ENCODE peak calls at places on chromosomes 5 and 9, in eight cellular contexts. K is stomach, P is HCT116, S is SK-N-SH, L is H1, H is vagina, Z is spleen, U is Panc1. D is an unnamed sample.

GRCh38 chr5:123476696-123477095 is 35.3 kb upstream of the CSNK1G3 start:
- DNase-seq in K (no peak), P (no peak), S (no peak), L (no peak), H (no peak), Z (no peak), U (no peak), D (no peak)

GRCh38 chr9:136438548-136438908 is 1.1 kb downstream of the INPP5E start:
- DNase-seq in K (no peak), P (no peak), S (peak; percentile 72), L (no peak), H (no peak), Z (no peak), U (no peak), D (no peak)

GRCh38 chr9:71308454-71308853 is 187.0 kb upstream of the TRPM3 start:
- DNase-seq in K (no peak), P (no peak), S (no peak), L (no peak), H (no peak), Z (no peak), U (no peak), D (no peak)

GRCh38 chr9:131712151-131712716 is 27.6 kb downstream of the RAPGEF1 start:
- DNase-seq in K (no peak), P (no peak), S (no peak), L (no peak), H (no peak), Z (no peak), U (no peak), D (no peak)

GRCh38 chr9:87277346-87277745 is 220.3 kb upstream of the DAPK1 start:
- DNase-seq in K (no peak), P (no peak), S (no peak), L (no peak), H (no peak), Z (no peak), U (no peak), D (no peak)

GRCh38 chr5:154097031-154097430 is 58.3 kb downstream of the MFAP3 start:
- DNase-seq in K (no peak), P (no peak), S (no peak), L (no peak), H (no peak), Z (no peak), U (no peak), D (no peak)

GRCh38 chr5:142472306-142472951 is 147.6 kb upstream of the SPRY4 start:
- DNase-seq in K (no peak), P (peak; percentile 97), S (no peak), L (no peak), H (no peak), Z (no peak), U (peak; percentile 99), D (no peak)

GRCh38 chr9:121883281-121884056 is 209.6 kb downstream of the TTLL11 start:
- DNase-seq in K (no peak), P (no peak), S (no peak), L (no peak), H (no peak), Z (no peak), U (no peak), D (no peak)

GRCh38 chr5:113381791-113382190 is 53.0 kb downstream of the TSSK1B start:
- DNase-seq in K (no peak), P (no peak), S (no peak), L (no peak), H (no peak), Z (no peak), U (no peak), D (no peak)

GRCh38 chr5:147628054-147628895 is 118.4 kb upstream of the DPYSL3 start:
- DNase-seq in K (peak; percentile 64), P (peak; percentile 64), S (peak; percentile 58), L (peak; percentile 25), H (no peak), Z (no peak), U (peak; percentile 53), D (no peak)

GRCh38 chr5:14882658-14883580 is 11.3 kb upstream of the ANKH start:
- DNase-seq in K (peak; percentile 31), P (no peak), S (no peak), L (no peak), H (no peak), Z (no peak), U (no peak), D (no peak)

DNA sequence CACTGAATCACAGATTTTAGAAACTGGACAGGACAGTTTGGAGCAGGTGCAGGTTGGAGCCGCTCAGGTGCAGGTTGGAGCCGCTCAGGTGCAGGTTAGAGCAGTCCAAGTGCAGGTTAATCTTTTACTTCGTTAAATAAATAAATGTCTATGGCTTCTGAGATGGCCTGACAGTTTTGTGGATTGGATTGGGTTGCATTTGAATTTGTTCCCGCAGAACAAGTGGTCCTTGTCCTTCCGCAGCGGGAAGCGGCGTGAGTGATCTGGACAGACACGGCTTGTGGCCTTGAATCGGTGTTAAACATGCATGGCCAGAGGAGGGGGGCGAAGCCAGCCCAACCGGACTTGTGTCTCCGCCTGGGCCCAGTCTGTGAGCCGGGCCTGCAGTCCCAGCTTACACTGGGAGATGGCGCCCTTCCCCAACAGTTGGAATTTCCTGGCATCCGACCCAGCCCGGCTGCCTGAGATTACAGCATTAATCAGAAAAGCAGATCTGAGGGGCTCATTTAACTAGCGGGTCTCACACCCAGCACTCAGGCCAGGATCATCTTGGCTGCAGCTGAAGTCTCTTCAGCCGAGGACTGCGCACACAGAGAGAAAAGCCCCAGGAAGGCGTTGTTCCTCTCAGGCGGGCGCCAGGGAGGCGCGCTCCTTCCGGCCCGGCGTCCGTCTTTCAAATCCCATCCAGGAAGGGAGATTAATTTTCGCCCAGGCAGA is 1.5 kb upstream of the OLFM1 start:
- DNase-seq in K (peak; percentile 86), P (peak; percentile 54), S (peak; percentile 92), L (peak; percentile 65), H (no peak), Z (peak; percentile 82), U (peak; percentile 2), D (peak; percentile 95)
- TF ChIP-seq POLR2AphosphoS5 in K (no peak), P (no peak), S (no peak), L (no peak), H (peak; percentile 35), Z (no peak), U (no peak), D (peak; percentile 33)

DNA sequence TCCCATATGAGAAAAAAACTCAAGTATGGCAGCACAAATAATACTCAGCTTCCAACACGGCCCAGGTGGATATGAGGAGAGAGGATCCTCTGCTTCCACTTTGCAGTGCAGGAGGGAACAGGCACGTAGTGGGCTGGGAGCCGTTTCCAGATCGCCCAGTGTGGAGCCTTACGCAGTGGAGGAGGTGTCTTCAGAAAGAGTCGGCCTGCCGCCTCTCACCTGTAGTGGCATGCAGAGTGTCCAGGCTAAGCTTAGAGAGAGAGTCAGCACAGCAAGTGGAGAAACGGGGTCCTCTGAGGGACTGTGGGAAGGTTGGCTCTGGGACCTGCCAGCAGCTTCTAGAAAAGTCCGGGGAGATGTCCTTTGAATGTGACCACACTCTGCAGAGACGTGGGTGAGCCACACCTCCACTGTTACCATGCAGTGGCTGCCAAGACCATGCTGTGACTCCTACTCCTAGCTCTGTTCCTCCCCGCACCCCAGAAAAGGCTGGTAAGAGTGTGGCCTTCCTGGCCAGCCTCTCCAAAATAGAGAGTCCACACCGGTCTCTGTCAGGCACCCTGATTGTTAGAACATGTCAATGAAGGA is 3.5 kb upstream of the SEMA4D start:
- DNase-seq in K (no peak), P (no peak), S (no peak), L (no peak), H (no peak), Z (no peak), U (no peak), D (no peak)
- H3K4me3 ChIP-seq in K (no peak overlapping the region), P (no peak overlapping the region), S (no peak overlapping the region), L (no peak overlapping the region), H (no peak overlapping the region), Z (no peak overlapping the region), U (no peak overlapping the region), D (no peak overlapping the region)

GRCh38 chr5:30505014-30505886 is 688.2 kb upstream of the CDH6 start:
- DNase-seq in K (no peak), P (no peak), S (no peak), L (no peak), H (no peak), Z (no peak), U (peak; percentile 76), D (no peak)
- TF ChIP-seq POLR2AphosphoS5 in K (no peak), P (no peak), S (no peak), L (no peak), H (no peak), Z (no peak), U (no peak), D (no peak)

GRCh38 chr5:96991708-96992107 is 55.8 kb downstream of the LNPEP start:
- DNase-seq in K (no peak), P (no peak), S (no peak), L (no peak), H (no peak), Z (no peak), U (no peak), D (no peak)
- H3K4me3 ChIP-seq in K (no peak overlapping the region), P (no peak overlapping the region), S (no peak overlapping the region), L (no peak overlapping the region), H (no peak overlapping the region), Z (no peak overlapping the region), U (no peak overlapping the region), D (no peak overlapping the region)

GRCh38 chr9:134210511-134210907 is 46.1 kb upstream of the RNU6ATAC start:
- DNase-seq in K (no peak), P (no peak), S (peak; percentile 8), L (no peak), H (no peak), Z (peak; percentile 63), U (no peak), D (no peak)

GRCh38 chr9:134211811-134212460 is 47.6 kb upstream of the RNU6ATAC start:
- DNase-seq in K (no peak), P (no peak), S (peak; percentile 12), L (no peak), H (no peak), Z (peak; percentile 44), U (no peak), D (no peak)

GRCh38 chr9:134209731-134210311 is 45.5 kb upstream of the RNU6ATAC start:
- DNase-seq in K (no peak), P (no peak), S (peak; percentile 4), L (no peak), H (no peak), Z (peak; percentile 60), U (no peak), D (no peak)

GRCh38 chr9:134212809-134213507 is 48.6 kb upstream of the RNU6ATAC start:
- DNase-seq in K (no peak), P (no peak), S (peak; percentile 30), L (no peak), H (no peak), Z (peak; percentile 20), U (no peak), D (no peak)

DNA sequence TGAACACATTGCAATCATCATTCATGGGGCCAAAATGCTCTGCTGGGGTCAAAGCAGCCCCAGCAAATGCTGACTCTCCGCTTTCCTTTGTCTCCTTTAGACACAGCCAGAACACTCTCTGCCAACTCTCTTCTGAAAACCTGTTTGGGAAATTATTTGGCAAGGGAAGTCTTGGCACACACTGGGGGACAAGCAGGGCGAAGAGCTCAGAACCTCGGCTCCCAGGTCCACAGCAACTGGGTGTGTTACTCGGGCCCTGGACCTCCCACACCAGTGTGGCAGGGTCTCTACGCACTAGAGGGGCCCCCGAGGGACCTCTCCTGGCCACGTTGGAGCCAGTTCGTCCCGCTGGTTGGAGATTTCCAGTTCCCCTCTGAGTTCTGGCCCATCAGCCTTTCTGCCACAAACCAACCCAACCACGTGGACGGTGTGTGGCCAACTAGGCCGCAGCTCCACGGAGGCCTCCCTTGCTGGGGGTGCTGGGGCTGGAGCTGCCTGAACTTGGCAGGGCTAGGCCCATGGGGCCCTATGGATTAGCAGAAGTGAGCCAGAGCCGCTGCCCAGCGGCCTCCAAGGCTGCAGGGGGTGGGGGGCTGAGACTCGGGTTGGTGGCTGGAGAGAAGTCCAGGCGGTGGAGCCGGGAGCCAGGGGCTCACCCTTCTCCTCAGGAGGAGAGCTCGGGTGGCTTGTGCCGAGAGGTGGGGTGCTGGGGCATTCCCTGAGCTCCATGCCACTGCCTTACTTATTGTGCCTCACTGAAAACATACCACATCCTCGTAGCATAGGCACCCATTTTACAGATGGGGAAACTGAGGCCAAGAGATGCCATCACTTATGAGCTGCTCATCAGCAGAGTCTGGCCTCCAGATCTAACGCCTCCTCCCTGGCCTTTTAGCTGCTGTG is 46.8 kb upstream of the RNU6ATAC start:
- DNase-seq in K (no peak), P (no peak), S (peak; percentile 20), L (no peak), H (no peak), Z (peak; percentile 59), U (no peak), D (no peak)
- TF ChIP-seq POLR2AphosphoS5 in K (peak; percentile 40), P (no peak), S (no peak), L (no peak), H (no peak), Z (no peak), U (no peak), D (no peak)